ENCODE peak calls at places on chromosomes 7 and 10, in eight cellular contexts. One of them, this sample, is unnamed. For H3K4me1, the result is how much of the 10 kb centered on the place peaks cover.

GRCh38 chr7:12794722-12795302 is 107.4 kb downstream of the ARL4A start:
- DNase-seq in breast epithelium: no peak
- DNase-seq in HCT116: no peak
- DNase-seq in stomach: no peak
- DNase-seq in vagina: no peak
- DNase-seq in spleen: no peak
- DNase-seq in suprapubic skin: no peak
- DNase-seq in sigmoid colon: no peak
- DNase-seq in this sample: no peak

GRCh38 chr7:15795371-15795770 is 108.9 kb upstream of the MEOX2 start:
- DNase-seq in vagina: no peak
- DNase-seq in breast epithelium: no peak
- DNase-seq in suprapubic skin: no peak
- DNase-seq in sigmoid colon: no peak
- DNase-seq in HCT116: no peak
- DNase-seq in stomach: no peak
- DNase-seq in spleen: no peak
- DNase-seq in this sample: no peak

GRCh38 chr10:15172306-15172840 is 3.9 kb upstream of the NMT2 start:
- DNase-seq in suprapubic skin: no peak
- DNase-seq in breast epithelium: no peak
- DNase-seq in HCT116: no peak
- DNase-seq in vagina: no peak
- DNase-seq in sigmoid colon: no peak
- DNase-seq in stomach: no peak
- DNase-seq in spleen: no peak
- DNase-seq in this sample: no peak

GRCh38 chr7:94763268-94763667 is 107.3 kb upstream of the SGCE start:
- DNase-seq in HCT116: no peak
- DNase-seq in vagina: no peak
- DNase-seq in suprapubic skin: no peak
- DNase-seq in breast epithelium: no peak
- DNase-seq in spleen: no peak
- DNase-seq in stomach: no peak
- DNase-seq in sigmoid colon: peak
- DNase-seq in this sample: no peak

GRCh38 chr10:116809528-116810500 is 39.5 kb upstream of the ENO4 start:
- DNase-seq in stomach: peak
- DNase-seq in spleen: no peak
- DNase-seq in vagina: no peak
- DNase-seq in suprapubic skin: no peak
- DNase-seq in HCT116: peak
- DNase-seq in sigmoid colon: peak
- DNase-seq in breast epithelium: no peak
- DNase-seq in this sample: peak

GRCh38 chr7:82413237-82413636 is 30.3 kb downstream of the CACNA2D1 start:
- DNase-seq in breast epithelium: no peak
- DNase-seq in spleen: no peak
- DNase-seq in vagina: no peak
- DNase-seq in HCT116: no peak
- DNase-seq in stomach: no peak
- DNase-seq in suprapubic skin: no peak
- DNase-seq in sigmoid colon: no peak
- DNase-seq in this sample: no peak

GRCh38 chr7:109377076-109377884 is 807.6 kb downstream of the DNAJB9 start:
- DNase-seq in spleen: no peak
- DNase-seq in suprapubic skin: no peak
- DNase-seq in sigmoid colon: no peak
- DNase-seq in HCT116: no peak
- DNase-seq in breast epithelium: no peak
- DNase-seq in vagina: no peak
- DNase-seq in stomach: no peak
- DNase-seq in this sample: no peak

GRCh38 chr7:148699772-148700629 is 1.3 kb downstream of the CUL1 start:
- DNase-seq in sigmoid colon: no peak
- DNase-seq in spleen: no peak
- DNase-seq in HCT116: no peak
- DNase-seq in stomach: no peak
- DNase-seq in breast epithelium: no peak
- DNase-seq in suprapubic skin: no peak
- DNase-seq in vagina: no peak
- DNase-seq in this sample: no peak

GRCh38 chr7:99004781-99005500 is 126.6 kb downstream of the TRRAP start:
- DNase-seq in breast epithelium: no peak
- DNase-seq in suprapubic skin: peak
- DNase-seq in sigmoid colon: no peak
- DNase-seq in spleen: no peak
- DNase-seq in stomach: no peak
- DNase-seq in HCT116: no peak
- DNase-seq in vagina: no peak
- DNase-seq in this sample: no peak

GRCh38 chr10:131700506-131700905 is 200.3 kb upstream of the PPP2R2D start:
- DNase-seq in stomach: no peak
- DNase-seq in suprapubic skin: no peak
- DNase-seq in spleen: peak
- DNase-seq in breast epithelium: no peak
- DNase-seq in HCT116: no peak
- DNase-seq in sigmoid colon: no peak
- DNase-seq in vagina: peak
- DNase-seq in this sample: no peak

GRCh38 chr7:74604326-74605020 is 53.0 kb upstream of the GTF2I start:
- DNase-seq in breast epithelium: peak
- DNase-seq in stomach: peak
- DNase-seq in spleen: no peak
- DNase-seq in suprapubic skin: peak
- DNase-seq in vagina: no peak
- DNase-seq in sigmoid colon: no peak
- DNase-seq in HCT116: no peak
- DNase-seq in this sample: peak

GRCh38 chr10:29618341-29619171 is 16.2 kb downstream of the SVIL start:
- DNase-seq in breast epithelium: no peak
- DNase-seq in suprapubic skin: no peak
- DNase-seq in HCT116: no peak
- DNase-seq in sigmoid colon: peak
- DNase-seq in spleen: no peak
- DNase-seq in vagina: peak
- DNase-seq in stomach: no peak
- DNase-seq in this sample: peak

GRCh38 chr7:27740449-27741086 is 606 bp downstream of the TAX1BP1 start:
- DNase-seq in vagina: peak
- DNase-seq in stomach: peak
- DNase-seq in suprapubic skin: peak
- DNase-seq in sigmoid colon: peak
- DNase-seq in spleen: peak
- DNase-seq in HCT116: peak
- DNase-seq in breast epithelium: peak
- DNase-seq in this sample: peak

GRCh38 chr10:90872648-90873020 is 860 bp downstream of the RPP30 start:
- DNase-seq in HCT116: no peak
- DNase-seq in breast epithelium: no peak
- DNase-seq in suprapubic skin: no peak
- DNase-seq in vagina: no peak
- DNase-seq in stomach: no peak
- DNase-seq in sigmoid colon: no peak
- DNase-seq in spleen: no peak
- DNase-seq in this sample: no peak

GRCh38 chr10:90871279-90871760 is 454 bp upstream of the RPP30 start:
- DNase-seq in breast epithelium: no peak
- DNase-seq in HCT116: no peak
- DNase-seq in spleen: no peak
- DNase-seq in stomach: no peak
- DNase-seq in suprapubic skin: no peak
- DNase-seq in sigmoid colon: no peak
- DNase-seq in vagina: no peak
- DNase-seq in this sample: peak

GRCh38 chr10:90866050-90866598 is 5.7 kb upstream of the RPP30 start:
- DNase-seq in suprapubic skin: no peak
- DNase-seq in vagina: no peak
- DNase-seq in spleen: no peak
- DNase-seq in sigmoid colon: no peak
- DNase-seq in HCT116: no peak
- DNase-seq in breast epithelium: no peak
- DNase-seq in stomach: no peak
- DNase-seq in this sample: no peak

DNA sequence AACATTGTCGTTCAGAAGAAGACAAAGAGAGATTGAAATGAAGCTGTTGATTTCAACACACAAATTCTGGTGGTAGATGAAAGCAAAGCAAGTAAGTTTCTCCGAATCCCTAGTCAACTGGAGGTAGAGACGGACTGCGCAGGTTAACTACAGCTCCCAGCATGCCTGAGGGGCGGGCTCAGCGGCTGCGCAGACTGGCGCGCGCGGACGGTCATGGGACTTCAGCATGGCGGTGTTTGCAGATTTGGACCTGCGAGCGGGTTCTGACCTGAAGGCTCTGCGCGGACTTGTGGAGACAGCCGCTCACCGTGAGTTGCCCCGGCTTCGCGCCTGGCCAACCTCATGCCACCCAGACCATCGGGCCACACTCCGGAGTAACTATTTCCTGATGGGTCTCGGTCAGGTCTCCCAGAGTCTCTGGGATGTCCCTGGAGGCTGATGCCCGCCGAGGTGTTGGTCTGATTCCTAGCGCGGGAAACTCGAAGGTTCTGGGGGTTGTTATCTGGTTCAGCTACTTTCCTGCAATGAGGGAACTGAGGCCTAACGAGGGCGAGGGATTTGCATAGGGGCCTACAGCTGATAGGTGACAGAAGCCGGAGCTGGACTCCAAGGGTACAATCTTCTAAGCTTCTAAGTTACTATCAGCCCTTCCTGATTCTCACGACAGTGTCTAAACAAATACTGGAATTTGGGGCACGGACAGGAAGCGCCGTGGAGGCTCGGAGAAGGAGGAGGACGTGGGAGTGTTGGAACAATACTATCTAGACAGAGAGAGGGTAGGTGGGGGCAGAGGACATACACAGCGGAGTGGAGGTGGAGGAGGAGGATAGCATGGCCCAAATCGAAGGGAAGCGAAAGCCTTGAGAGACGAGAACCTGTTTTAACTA is at the start of gene RPP30:
- DNase-seq in spleen: peak
- DNase-seq in HCT116: no peak
- DNase-seq in breast epithelium: peak
- DNase-seq in suprapubic skin: peak
- DNase-seq in vagina: peak
- DNase-seq in sigmoid colon: peak
- DNase-seq in stomach: peak
- DNase-seq in this sample: peak
- TF ChIP-seq POLR2AphosphoS5 in spleen: peak
- TF ChIP-seq POLR2AphosphoS5 in HCT116: peak
- TF ChIP-seq POLR2AphosphoS5 in breast epithelium: no peak
- TF ChIP-seq POLR2AphosphoS5 in suprapubic skin: no peak
- TF ChIP-seq POLR2AphosphoS5 in vagina: peak
- TF ChIP-seq POLR2AphosphoS5 in sigmoid colon: peak
- TF ChIP-seq POLR2AphosphoS5 in stomach: peak
- TF ChIP-seq POLR2AphosphoS5 in this sample: peak

GRCh38 chr10:79440281-79440680 is 5.1 kb downstream of the ZCCHC24 start:
- DNase-seq in sigmoid colon: no peak
- DNase-seq in suprapubic skin: no peak
- DNase-seq in breast epithelium: no peak
- DNase-seq in spleen: peak
- DNase-seq in HCT116: no peak
- DNase-seq in stomach: no peak
- DNase-seq in vagina: no peak
- DNase-seq in this sample: no peak
- H3K27ac ChIP-seq in sigmoid colon: no peak
- H3K27ac ChIP-seq in suprapubic skin: peak
- H3K27ac ChIP-seq in breast epithelium: peak
- H3K27ac ChIP-seq in spleen: no peak
- H3K27ac ChIP-seq in HCT116: no peak
- H3K27ac ChIP-seq in stomach: peak
- H3K27ac ChIP-seq in vagina: peak
- H3K27ac ChIP-seq in this sample: peak

DNA sequence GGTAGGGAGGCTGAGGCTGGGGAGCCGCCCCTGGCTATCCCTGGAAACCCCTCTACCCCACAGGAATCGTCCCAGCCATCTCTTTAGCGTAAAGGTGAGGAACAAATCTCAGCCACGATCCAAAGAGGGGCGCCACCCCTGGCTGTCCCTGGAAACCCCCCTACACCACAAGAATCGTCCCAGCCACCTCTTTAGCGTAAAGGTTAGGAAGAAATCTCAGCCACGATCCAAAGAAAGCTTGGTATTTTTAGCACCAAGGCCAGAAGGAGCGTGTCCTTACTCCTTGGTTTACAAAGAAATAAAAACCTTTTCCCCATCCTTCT is 757 bp upstream of the TSPAN14 start:
- DNase-seq in stomach: no peak
- DNase-seq in suprapubic skin: no peak
- DNase-seq in sigmoid colon: no peak
- DNase-seq in HCT116: no peak
- DNase-seq in spleen: peak
- DNase-seq in vagina: no peak
- DNase-seq in breast epithelium: no peak
- DNase-seq in this sample: no peak
- H3K4me1 ChIP-seq in stomach: under half
- H3K4me1 ChIP-seq in suprapubic skin: under half
- H3K4me1 ChIP-seq in sigmoid colon: under half
- H3K4me1 ChIP-seq in HCT116: under half
- H3K4me1 ChIP-seq in spleen: under half
- H3K4me1 ChIP-seq in vagina: under half
- H3K4me1 ChIP-seq in breast epithelium: under half
- H3K4me1 ChIP-seq in this sample: under half

DNA sequence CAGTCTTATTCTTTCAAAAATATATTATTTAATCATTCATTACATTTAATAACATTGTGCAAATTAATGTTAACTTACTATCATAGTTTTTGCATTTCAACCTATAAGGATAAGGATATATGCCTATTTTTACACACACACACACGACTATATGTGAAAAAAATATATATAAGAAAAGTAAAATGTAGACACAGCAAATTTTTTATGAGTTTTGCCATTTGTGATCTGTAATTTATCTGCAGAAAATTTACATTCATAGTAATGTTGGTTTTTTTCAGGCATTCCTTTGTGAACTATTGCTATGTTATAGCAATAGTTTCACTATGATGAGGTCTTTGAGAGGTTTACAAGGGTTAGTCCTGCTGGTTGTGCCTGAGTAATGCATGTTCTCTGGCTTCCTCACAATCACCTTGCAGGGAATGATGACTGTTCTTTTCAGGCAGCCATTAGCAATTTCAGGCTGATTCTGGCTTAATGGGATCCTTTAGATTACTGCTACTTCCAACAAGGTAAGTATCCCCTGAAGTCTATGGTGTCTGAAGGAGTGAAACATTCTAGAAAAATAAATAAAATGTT is 183.7 kb upstream of the CDK1 start:
- DNase-seq in vagina: no peak
- DNase-seq in sigmoid colon: no peak
- DNase-seq in HCT116: no peak
- DNase-seq in stomach: no peak
- DNase-seq in spleen: no peak
- DNase-seq in suprapubic skin: no peak
- DNase-seq in breast epithelium: no peak
- DNase-seq in this sample: no peak
- TF ChIP-seq POLR2AphosphoS5 in vagina: no peak
- TF ChIP-seq POLR2AphosphoS5 in sigmoid colon: no peak
- TF ChIP-seq POLR2AphosphoS5 in HCT116: no peak
- TF ChIP-seq POLR2AphosphoS5 in stomach: no peak
- TF ChIP-seq POLR2AphosphoS5 in spleen: no peak
- TF ChIP-seq POLR2AphosphoS5 in suprapubic skin: no peak
- TF ChIP-seq POLR2AphosphoS5 in breast epithelium: no peak
- TF ChIP-seq POLR2AphosphoS5 in this sample: no peak